ENCODE peak calls at places on chromosomes 11 and 22, in nine cellular contexts. One of them, this sample, is unnamed.

GRCh38 chr11:120801801-120802689 is 221.9 kb upstream of the TBCEL start:
- DNase-seq in fibroblast of lung: peak
- DNase-seq in GM23248: peak
- DNase-seq in colonic mucosa: peak
- DNase-seq in adipocyte: peak
- DNase-seq in Karpas-422: peak
- DNase-seq in neuronal stem cell: peak
- DNase-seq in IMR-90: peak
- DNase-seq in HCT116: peak
- DNase-seq in this sample: no peak

GRCh38 chr11:94656968-94657367 is 89.8 kb downstream of the PIWIL4 start:
- DNase-seq in colonic mucosa: no peak
- DNase-seq in GM23248: no peak
- DNase-seq in HCT116: no peak
- DNase-seq in fibroblast of lung: no peak
- DNase-seq in neuronal stem cell: no peak
- DNase-seq in Karpas-422: no peak
- DNase-seq in adipocyte: peak
- DNase-seq in IMR-90: no peak
- DNase-seq in this sample: no peak

GRCh38 chr22:49015993-49016908 is 811.4 kb downstream of the BRD1 start:
- DNase-seq in fibroblast of lung: no peak
- DNase-seq in GM23248: no peak
- DNase-seq in HCT116: no peak
- DNase-seq in IMR-90: no peak
- DNase-seq in Karpas-422: no peak
- DNase-seq in adipocyte: no peak
- DNase-seq in colonic mucosa: no peak
- DNase-seq in neuronal stem cell: no peak
- DNase-seq in this sample: no peak

GRCh38 chr11:106424111-106424510 is 346.6 kb downstream of the AASDHPPT start:
- DNase-seq in GM23248: peak
- DNase-seq in Karpas-422: no peak
- DNase-seq in colonic mucosa: no peak
- DNase-seq in IMR-90: peak
- DNase-seq in fibroblast of lung: peak
- DNase-seq in HCT116: no peak
- DNase-seq in adipocyte: peak
- DNase-seq in neuronal stem cell: no peak
- DNase-seq in this sample: no peak

GRCh38 chr11:75583710-75584658 is 21.9 kb downstream of the SERPINH1 start:
- DNase-seq in neuronal stem cell: peak
- DNase-seq in GM23248: peak
- DNase-seq in fibroblast of lung: peak
- DNase-seq in HCT116: no peak
- DNase-seq in adipocyte: peak
- DNase-seq in Karpas-422: no peak
- DNase-seq in colonic mucosa: peak
- DNase-seq in IMR-90: peak
- DNase-seq in this sample: no peak

GRCh38 chr11:34068098-34068497 is 16.6 kb downstream of the CAPRIN1 start:
- DNase-seq in GM23248: peak
- DNase-seq in HCT116: no peak
- DNase-seq in colonic mucosa: no peak
- DNase-seq in IMR-90: peak
- DNase-seq in fibroblast of lung: peak
- DNase-seq in neuronal stem cell: no peak
- DNase-seq in Karpas-422: no peak
- DNase-seq in adipocyte: peak
- DNase-seq in this sample: no peak

GRCh38 chr11:36447514-36447913 is 62.6 kb downstream of the TRAF6 start:
- DNase-seq in HCT116: no peak
- DNase-seq in fibroblast of lung: peak
- DNase-seq in neuronal stem cell: peak
- DNase-seq in adipocyte: peak
- DNase-seq in GM23248: no peak
- DNase-seq in IMR-90: no peak
- DNase-seq in colonic mucosa: no peak
- DNase-seq in Karpas-422: no peak
- DNase-seq in this sample: no peak

GRCh38 chr22:36367479-36367878 is 20.3 kb downstream of the MYH9 start:
- DNase-seq in HCT116: no peak
- DNase-seq in IMR-90: no peak
- DNase-seq in adipocyte: no peak
- DNase-seq in GM23248: no peak
- DNase-seq in fibroblast of lung: no peak
- DNase-seq in colonic mucosa: no peak
- DNase-seq in neuronal stem cell: no peak
- DNase-seq in Karpas-422: no peak
- DNase-seq in this sample: no peak

GRCh38 chr11:69257838-69258658 is 35.9 kb upstream of the MYEOV start:
- DNase-seq in adipocyte: no peak
- DNase-seq in IMR-90: no peak
- DNase-seq in Karpas-422: no peak
- DNase-seq in colonic mucosa: no peak
- DNase-seq in neuronal stem cell: no peak
- DNase-seq in fibroblast of lung: no peak
- DNase-seq in HCT116: no peak
- DNase-seq in GM23248: no peak
- DNase-seq in this sample: no peak

GRCh38 chr11:36311926-36312592 is 16.0 kb downstream of the PRR5L start:
- DNase-seq in colonic mucosa: no peak
- DNase-seq in fibroblast of lung: no peak
- DNase-seq in HCT116: no peak
- DNase-seq in neuronal stem cell: no peak
- DNase-seq in Karpas-422: no peak
- DNase-seq in adipocyte: no peak
- DNase-seq in GM23248: peak
- DNase-seq in IMR-90: peak
- DNase-seq in this sample: no peak

GRCh38 chr11:123238297-123238696 is 43.2 kb upstream of the CLMP start:
- DNase-seq in IMR-90: peak
- DNase-seq in HCT116: no peak
- DNase-seq in colonic mucosa: peak
- DNase-seq in GM23248: peak
- DNase-seq in adipocyte: peak
- DNase-seq in fibroblast of lung: peak
- DNase-seq in Karpas-422: no peak
- DNase-seq in neuronal stem cell: no peak
- DNase-seq in this sample: no peak

GRCh38 chr11:33735166-33735425 is 1.1 kb downstream of the CD59 start:
- DNase-seq in HCT116: no peak
- DNase-seq in Karpas-422: no peak
- DNase-seq in colonic mucosa: peak
- DNase-seq in fibroblast of lung: no peak
- DNase-seq in IMR-90: no peak
- DNase-seq in adipocyte: peak
- DNase-seq in neuronal stem cell: no peak
- DNase-seq in GM23248: peak
- DNase-seq in this sample: no peak

GRCh38 chr11:9664276-9665171 is 647 bp downstream of the SWAP70 start:
- DNase-seq in Karpas-422: peak
- DNase-seq in GM23248: peak
- DNase-seq in IMR-90: peak
- DNase-seq in colonic mucosa: peak
- DNase-seq in adipocyte: peak
- DNase-seq in fibroblast of lung: peak
- DNase-seq in neuronal stem cell: no peak
- DNase-seq in HCT116: no peak
- DNase-seq in this sample: peak

GRCh38 chr11:134716582-134716981 is 304.5 kb upstream of the B3GAT1 start:
- DNase-seq in adipocyte: no peak
- DNase-seq in HCT116: no peak
- DNase-seq in neuronal stem cell: no peak
- DNase-seq in Karpas-422: no peak
- DNase-seq in IMR-90: no peak
- DNase-seq in colonic mucosa: no peak
- DNase-seq in GM23248: no peak
- DNase-seq in fibroblast of lung: no peak
- DNase-seq in this sample: no peak

DNA sequence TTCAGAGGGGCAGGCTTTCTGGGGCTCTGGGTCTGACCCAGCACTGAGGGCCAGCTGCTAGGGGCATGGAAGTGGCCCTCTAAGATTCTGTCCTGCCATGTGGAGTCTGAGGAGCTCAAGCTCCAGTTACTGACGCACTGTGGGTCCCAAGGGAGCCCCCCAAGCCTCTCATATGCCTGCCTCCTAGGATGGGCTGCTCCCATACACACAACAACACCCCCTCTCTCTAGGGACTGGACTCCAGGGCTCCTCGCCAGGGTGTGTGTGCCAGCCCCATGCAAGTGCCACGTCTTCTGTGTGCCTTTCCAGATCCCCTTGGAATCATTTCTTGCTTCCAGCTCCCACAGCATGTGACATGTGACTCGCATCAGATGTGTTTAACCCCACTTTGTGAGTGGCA is 234.5 kb downstream of the CEP164 start:
- DNase-seq in HCT116: no peak
- DNase-seq in colonic mucosa: no peak
- DNase-seq in GM23248: no peak
- DNase-seq in IMR-90: no peak
- DNase-seq in Karpas-422: peak
- DNase-seq in adipocyte: no peak
- DNase-seq in fibroblast of lung: no peak
- DNase-seq in neuronal stem cell: no peak
- DNase-seq in this sample: no peak
- H3K9ac ChIP-seq in HCT116: no peak
- H3K9ac ChIP-seq in colonic mucosa: no peak
- H3K9ac ChIP-seq in GM23248: no peak
- H3K9ac ChIP-seq in IMR-90: no peak
- H3K9ac ChIP-seq in Karpas-422: peak
- H3K9ac ChIP-seq in adipocyte: no peak
- H3K9ac ChIP-seq in fibroblast of lung: no peak
- H3K9ac ChIP-seq in neuronal stem cell: peak
- H3K9ac ChIP-seq in this sample: no peak

DNA sequence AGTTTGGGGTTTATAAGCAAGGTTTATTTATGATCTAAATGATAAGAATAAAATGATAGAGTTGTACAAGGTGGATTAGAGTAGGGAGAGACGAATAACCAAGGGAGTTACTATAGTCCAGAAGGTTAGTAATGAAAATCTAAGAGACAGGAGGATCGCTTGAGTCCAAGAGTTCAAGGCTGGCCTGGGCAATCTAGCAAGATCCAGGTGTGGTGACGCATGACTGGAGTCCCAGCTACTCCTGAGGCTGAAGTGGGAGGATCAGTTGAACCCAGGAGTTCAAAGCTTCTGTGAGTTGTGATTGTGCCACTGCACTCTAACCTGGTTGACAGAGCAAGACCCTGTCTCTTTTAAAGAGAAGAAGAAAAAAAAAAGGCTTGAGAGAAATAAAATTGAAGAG is 12.3 kb downstream of the HMGXB4 start:
- DNase-seq in Karpas-422: no peak
- DNase-seq in colonic mucosa: no peak
- DNase-seq in IMR-90: no peak
- DNase-seq in fibroblast of lung: no peak
- DNase-seq in neuronal stem cell: no peak
- DNase-seq in GM23248: no peak
- DNase-seq in adipocyte: no peak
- DNase-seq in HCT116: no peak
- DNase-seq in this sample: no peak
- H3K9ac ChIP-seq in Karpas-422: no peak
- H3K9ac ChIP-seq in colonic mucosa: no peak
- H3K9ac ChIP-seq in IMR-90: no peak
- H3K9ac ChIP-seq in fibroblast of lung: no peak
- H3K9ac ChIP-seq in neuronal stem cell: peak
- H3K9ac ChIP-seq in GM23248: no peak
- H3K9ac ChIP-seq in adipocyte: no peak
- H3K9ac ChIP-seq in HCT116: no peak
- H3K9ac ChIP-seq in this sample: no peak

GRCh38 chr11:108233277-108233945 is 10.5 kb downstream of the ATM start:
- DNase-seq in colonic mucosa: no peak
- DNase-seq in adipocyte: no peak
- DNase-seq in Karpas-422: no peak
- DNase-seq in fibroblast of lung: no peak
- DNase-seq in IMR-90: no peak
- DNase-seq in HCT116: no peak
- DNase-seq in neuronal stem cell: no peak
- DNase-seq in GM23248: no peak
- DNase-seq in this sample: no peak

GRCh38 chr11:108239076-108239475 is 16.2 kb downstream of the ATM start:
- DNase-seq in neuronal stem cell: no peak
- DNase-seq in IMR-90: no peak
- DNase-seq in HCT116: no peak
- DNase-seq in GM23248: no peak
- DNase-seq in fibroblast of lung: no peak
- DNase-seq in colonic mucosa: no peak
- DNase-seq in Karpas-422: no peak
- DNase-seq in adipocyte: no peak
- DNase-seq in this sample: no peak

GRCh38 chr11:108235192-108235591 is 12.3 kb downstream of the ATM start:
- DNase-seq in neuronal stem cell: no peak
- DNase-seq in HCT116: no peak
- DNase-seq in adipocyte: no peak
- DNase-seq in Karpas-422: no peak
- DNase-seq in GM23248: no peak
- DNase-seq in fibroblast of lung: no peak
- DNase-seq in IMR-90: no peak
- DNase-seq in colonic mucosa: no peak
- DNase-seq in this sample: no peak

GRCh38 chr11:108235633-108236032 is 12.8 kb downstream of the ATM start:
- DNase-seq in neuronal stem cell: no peak
- DNase-seq in Karpas-422: no peak
- DNase-seq in HCT116: no peak
- DNase-seq in fibroblast of lung: no peak
- DNase-seq in GM23248: no peak
- DNase-seq in IMR-90: no peak
- DNase-seq in colonic mucosa: no peak
- DNase-seq in adipocyte: no peak
- DNase-seq in this sample: no peak

DNA sequence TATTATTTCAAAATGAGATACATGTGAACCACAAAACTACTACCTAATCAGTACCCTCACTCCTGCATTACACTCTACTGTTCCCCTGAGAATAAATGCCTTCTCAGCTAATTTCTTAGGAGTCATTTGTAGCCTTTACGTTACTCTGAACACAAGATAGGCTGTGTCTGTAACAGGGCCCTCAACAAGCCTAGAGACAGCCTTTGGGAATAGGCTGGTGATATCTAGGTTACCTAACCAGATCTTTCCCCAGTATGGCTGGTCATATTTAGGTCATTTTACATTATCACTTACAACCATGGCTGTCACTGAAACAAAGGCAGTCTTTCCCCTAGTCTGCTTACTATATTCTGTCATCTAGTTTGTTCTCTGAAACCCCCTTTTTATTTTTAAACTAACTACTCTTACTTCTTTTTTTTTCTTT is 14.2 kb downstream of the ATM start:
- DNase-seq in Karpas-422: no peak
- DNase-seq in neuronal stem cell: no peak
- DNase-seq in fibroblast of lung: no peak
- DNase-seq in HCT116: no peak
- DNase-seq in colonic mucosa: no peak
- DNase-seq in IMR-90: no peak
- DNase-seq in GM23248: no peak
- DNase-seq in adipocyte: no peak
- DNase-seq in this sample: no peak
- H3K9ac ChIP-seq in Karpas-422: no peak
- H3K9ac ChIP-seq in neuronal stem cell: no peak
- H3K9ac ChIP-seq in fibroblast of lung: no peak
- H3K9ac ChIP-seq in HCT116: no peak
- H3K9ac ChIP-seq in colonic mucosa: no peak
- H3K9ac ChIP-seq in IMR-90: no peak
- H3K9ac ChIP-seq in GM23248: no peak
- H3K9ac ChIP-seq in adipocyte: no peak
- H3K9ac ChIP-seq in this sample: no peak

GRCh38 chr11:66720223-66720898 is 8.7 kb downstream of the SPTBN2 start:
- DNase-seq in adipocyte: peak
- DNase-seq in fibroblast of lung: peak
- DNase-seq in IMR-90: peak
- DNase-seq in neuronal stem cell: peak
- DNase-seq in GM23248: peak
- DNase-seq in colonic mucosa: peak
- DNase-seq in Karpas-422: peak
- DNase-seq in HCT116: peak
- DNase-seq in this sample: no peak
- H3K9ac ChIP-seq in adipocyte: no peak
- H3K9ac ChIP-seq in fibroblast of lung: no peak
- H3K9ac ChIP-seq in IMR-90: no peak
- H3K9ac ChIP-seq in neuronal stem cell: no peak
- H3K9ac ChIP-seq in GM23248: no peak
- H3K9ac ChIP-seq in colonic mucosa: no peak
- H3K9ac ChIP-seq in Karpas-422: peak
- H3K9ac ChIP-seq in HCT116: peak
- H3K9ac ChIP-seq in this sample: no peak